ENCODE peak calls at places on chromosomes 2 and 18, in six cellular contexts. E is thoracic aorta; N is coronary artery; A is HTR-8/SVneo; F is EH; S is activated T-helper 9 cell treated with anti-CD3 and anti-CD28 coated beads, Interleukin-2, amount 50 U/mL, for 16 hours. R is an unnamed sample.
A peak's percentile ranks its signal among the peaks of the same experiment; 100 is the strongest.

GRCh38 chr2:100903534-100904258 is 83.8 kb downstream of the NPAS2 start:
- DNase-seq in E (no peak), N (no peak), A (peak; percentile 33), F (peak; percentile 35), S (no peak), R (no peak)

GRCh38 chr2:8605350-8606065 is 76.3 kb upstream of the ID2 start:
- DNase-seq in E (no peak), N (no peak), A (no peak), F (peak; percentile 65), S (no peak), R (peak; percentile 74)

GRCh38 chr2:219199470-219200211 is 6.9 kb upstream of the ZFAND2B start:
- DNase-seq in E (no peak), N (no peak), A (no peak), F (no peak), S (no peak), R (peak; percentile 64)

GRCh38 chr2:232588680-232589585 is 38.4 kb downstream of the EIF4E2 start:
- DNase-seq in E (peak; percentile 25), N (no peak), A (no peak), F (peak; percentile 77), S (no peak), R (peak; percentile 93)

GRCh38 chr2:174331731-174332606 is 2.8 kb upstream of the SP9 start:
- DNase-seq in E (no peak), N (no peak), A (no peak), F (no peak), S (no peak), R (peak; percentile 78)

GRCh38 chr2:39381653-39382052 is 55.4 kb downstream of the MAP4K3 start:
- DNase-seq in E (no peak), N (no peak), A (no peak), F (no peak), S (no peak), R (no peak)

GRCh38 chr2:13056259-13056843 is 339.6 kb downstream of the TRIB2 start:
- DNase-seq in E (no peak), N (no peak), A (peak; percentile 1), F (peak; percentile 12), S (no peak), R (peak; percentile 14)

GRCh38 chr18:21557607-21558253 is 42.8 kb downstream of the ESCO1 start:
- DNase-seq in E (no peak), N (no peak), A (no peak), F (no peak), S (no peak), R (no peak)

GRCh38 chr2:210443527-210443926 is 33.0 kb downstream of the LANCL1 start:
- DNase-seq in E (no peak), N (no peak), A (no peak), F (no peak), S (no peak), R (no peak)

GRCh38 chr2:232240896-232241295 is 137.7 kb upstream of the ALPP start:
- DNase-seq in E (no peak), N (peak; percentile 16), A (no peak), F (no peak), S (no peak), R (no peak)

GRCh38 chr2:128442891-128443302 is 124.2 kb upstream of the HS6ST1 start:
- DNase-seq in E (no peak), N (peak; percentile 64), A (no peak), F (no peak), S (no peak), R (peak; percentile 87)

GRCh38 chr18:47191956-47192355 is 15.8 kb upstream of the IER3IP1 start:
- DNase-seq in E (no peak), N (no peak), A (no peak), F (peak; percentile 18), S (no peak), R (no peak)

GRCh38 chr2:65754219-65754618 is 321.8 kb upstream of the SPRED2 start:
- DNase-seq in E (no peak), N (no peak), A (no peak), F (no peak), S (no peak), R (no peak)

GRCh38 chr2:101116841-101117552 is 34.2 kb downstream of the TBC1D8 start:
- DNase-seq in E (no peak), N (no peak), A (no peak), F (no peak), S (no peak), R (no peak)

GRCh38 chr2:95208101-95208500 is 780 bp downstream of the ZNF892 start:
- DNase-seq in E (no peak), N (no peak), A (no peak), F (peak; percentile 10), S (no peak), R (peak; percentile 42)

GRCh38 chr2:20104900-20105545 is 53.6 kb upstream of the LAPTM4A start:
- DNase-seq in E (no peak), N (no peak), A (no peak), F (no peak), S (no peak), R (no peak)

R was measured in osteoblast.